ENCODE peak calls at places on chromosomes 2 and 18, in seven cellular contexts. G is HFF-Myc; A is NCI-H146; T is tibial artery; R is CD4-positive, CD25-positive, alpha-beta regulatory T cell; N is T-cell; E is HFFc6. C is an unnamed sample.

GRCh38 chr2:84971799-84972790 is 1.1 kb downstream of the KCMF1 start:
- DNase-seq in G (no peak), A (peak; percentile 62), T (peak; percentile 31), R (peak; percentile 74), N (peak; percentile 66), E (no peak), C (peak; percentile 46)

GRCh38 chr2:41932241-41933034 is 115.4 kb upstream of the PKDCC start:
- DNase-seq in G (peak; percentile 60), A (no peak), T (peak; percentile 74), R (no peak), N (no peak), E (no peak), C (no peak)

GRCh38 chr2:235598026-235598425 is 104.2 kb downstream of the AGAP1 start:
- DNase-seq in G (no peak), A (no peak), T (no peak), R (no peak), N (no peak), E (no peak), C (no peak)

GRCh38 chr18:53947092-53947640 is 277.3 kb downstream of the MBD2 start:
- DNase-seq in G (no peak), A (peak; percentile 28), T (no peak), R (no peak), N (no peak), E (no peak), C (no peak)

GRCh38 chr2:231563378-231563961 is 29.2 kb upstream of the TEX44 start:
- DNase-seq in G (peak; percentile 35), A (peak; percentile 55), T (no peak), R (peak; percentile 44), N (no peak), E (peak; percentile 48), C (peak; percentile 64)

GRCh38 chr2:16013571-16013970 is 73.2 kb downstream of the MYCN start:
- DNase-seq in G (no peak), A (peak; percentile 60), T (no peak), R (no peak), N (no peak), E (no peak), C (no peak)

GRCh38 chr2:234493117-234493516 is 3.8 kb downstream of the ARL4C start:
- DNase-seq in G (no peak), A (no peak), T (no peak), R (no peak), N (no peak), E (no peak), C (no peak)

GRCh38 chr2:232873909-232874641 is 4.0 kb downstream of the SNORC start:
- DNase-seq in G (no peak), A (no peak), T (no peak), R (no peak), N (no peak), E (no peak), C (no peak)

GRCh38 chr2:127581516-127582490 is 46.3 kb downstream of the MYO7B start:
- DNase-seq in G (no peak), A (no peak), T (peak; percentile 9), R (no peak), N (no peak), E (no peak), C (no peak)

GRCh38 chr18:44823782-44824181 is 143.1 kb downstream of the SETBP1 start:
- DNase-seq in G (no peak), A (no peak), T (no peak), R (no peak), N (no peak), E (no peak), C (no peak)

GRCh38 chr2:174125151-174125550 is 123.2 kb downstream of the OLA1 start:
- DNase-seq in G (no peak), A (peak; percentile 90), T (no peak), R (no peak), N (no peak), E (no peak), C (no peak)

GRCh38 chr2:49240608-49241007 is 86.3 kb upstream of the FSHR start:
- DNase-seq in G (no peak), A (no peak), T (no peak), R (no peak), N (no peak), E (no peak), C (peak; percentile 14)

GRCh38 chr18:44130365-44130942 is 550.2 kb upstream of the SETBP1 start:
- DNase-seq in G (no peak), A (peak; percentile 32), T (no peak), R (peak; percentile 0), N (no peak), E (no peak), C (peak; percentile 14)

GRCh38 chr2:72893594-72894319 is 6.5 kb downstream of the SPR start:
- DNase-seq in G (no peak), A (peak; percentile 66), T (no peak), R (peak; percentile 58), N (no peak), E (peak; percentile 68), C (peak; percentile 82)

GRCh38 chr18:41513438-41513837 is 441.6 kb upstream of the PIK3C3 start:
- DNase-seq in G (no peak), A (no peak), T (no peak), R (no peak), N (no peak), E (no peak), C (no peak)

GRCh38 chr2:179226203-179226960 is 38.2 kb downstream of the SESTD1 start:
- DNase-seq in G (no peak), A (peak; percentile 78), T (no peak), R (no peak), N (no peak), E (no peak), C (no peak)

GRCh38 chr18:4172491-4172890 is 282.6 kb downstream of the DLGAP1 start:
- DNase-seq in G (no peak), A (no peak), T (no peak), R (no peak), N (no peak), E (no peak), C (no peak)

GRCh38 chr2:11684894-11685460 is 15.0 kb upstream of the NTSR2 start:
- DNase-seq in G (no peak), A (no peak), T (no peak), R (no peak), N (no peak), E (no peak), C (no peak)

GRCh38 chr2:191302459-191303155 is 57.4 kb downstream of the MYO1B start:
- DNase-seq in G (no peak), A (peak; percentile 31), T (no peak), R (peak; percentile 49), N (peak; percentile 11), E (no peak), C (peak; percentile 69)

GRCh38 chr2:43082111-43082877 is 144.1 kb downstream of the ZFP36L2 start:
- DNase-seq in G (peak; percentile 91), A (no peak), T (peak; percentile 46), R (no peak), N (no peak), E (peak; percentile 72), C (peak; percentile 45)

GRCh38 chr2:30233142-30233961 is 2.0 kb downstream of the LBH start:
- DNase-seq in G (no peak), A (no peak), T (no peak), R (no peak), N (no peak), E (no peak), C (peak; percentile 22)

GRCh38 chr2:132875193-132875592 is 205.2 kb upstream of the LYPD1 start:
- DNase-seq in G (no peak), A (no peak), T (no peak), R (no peak), N (no peak), E (no peak), C (no peak)

GRCh38 chr2:85558160-85558559 is 3.1 kb downstream of the GGCX start:
- DNase-seq in G (no peak), A (no peak), T (no peak), R (no peak), N (no peak), E (no peak), C (no peak)

GRCh38 chr2:129396980-129397599 is 582.4 kb upstream of the RAB6C start:
- DNase-seq in G (no peak), A (peak; percentile 13), T (no peak), R (peak; percentile 7), N (no peak), E (no peak), C (peak; percentile 39)

GRCh38 chr2:47558116-47559078 is 155.4 kb downstream of the MSH2 start:
- DNase-seq in G (no peak), A (no peak), T (no peak), R (no peak), N (no peak), E (no peak), C (no peak)

GRCh38 chr18:74760026-74760425 is 162.4 kb downstream of the ZNF407 start:
- DNase-seq in G (no peak), A (no peak), T (no peak), R (no peak), N (no peak), E (no peak), C (no peak)

GRCh38 chr18:14089781-14090180 is 42.5 kb downstream of the ZNF519 start:
- DNase-seq in G (no peak), A (no peak), T (no peak), R (no peak), N (no peak), E (no peak), C (no peak)

GRCh38 chr2:106931742-106932335 is 45.9 kb upstream of the ST6GAL2 start:
- DNase-seq in G (no peak), A (no peak), T (no peak), R (no peak), N (no peak), E (no peak), C (no peak)

GRCh38 chr2:41414486-41415230 is 633.2 kb upstream of the PKDCC start:
- DNase-seq in G (peak; percentile 17), A (peak; percentile 77), T (no peak), R (peak; percentile 42), N (no peak), E (no peak), C (peak; percentile 46)

GRCh38 chr18:48032876-48033769 is 102.7 kb upstream of the SMAD2 start:
- DNase-seq in G (no peak), A (no peak), T (peak; percentile 18), R (no peak), N (no peak), E (peak; percentile 51), C (no peak)